ENCODE peak calls at places on chromosome 9, in five cellular contexts. One of them, this sample, is unnamed.

GRCh38 chr9:90805006-90805993 is 3.7 kb downstream of the SYK start:
- DNase-seq in lower leg skin: no peak
- DNase-seq in activated effector memory CD4-positive, alpha-beta T cell treated with anti-CD3 and anti-CD28 coated beads, Interleukin-2, amount 50 U/mL, for 16 hours: no peak
- DNase-seq in left lung: no peak
- DNase-seq in activated CD4-positive, alpha-beta T cell treated with anti-CD3 and anti-CD28 coated beads, Interleukin-2, amount 50 U/mL, for 1 hour: no peak
- DNase-seq in this sample: no peak

GRCh38 chr9:137456061-137456863 is 2.9 kb downstream of the NSMF start:
- DNase-seq in lower leg skin: peak; percentile 80
- DNase-seq in activated effector memory CD4-positive, alpha-beta T cell treated with anti-CD3 and anti-CD28 coated beads, Interleukin-2, amount 50 U/mL, for 16 hours: no peak
- DNase-seq in left lung: peak; percentile 39
- DNase-seq in activated CD4-positive, alpha-beta T cell treated with anti-CD3 and anti-CD28 coated beads, Interleukin-2, amount 50 U/mL, for 1 hour: no peak
- DNase-seq in this sample: peak; percentile 59

GRCh38 chr9:31590091-31590490 is 794.4 kb upstream of the ACO1 start:
- DNase-seq in lower leg skin: no peak
- DNase-seq in activated effector memory CD4-positive, alpha-beta T cell treated with anti-CD3 and anti-CD28 coated beads, Interleukin-2, amount 50 U/mL, for 16 hours: no peak
- DNase-seq in left lung: no peak
- DNase-seq in activated CD4-positive, alpha-beta T cell treated with anti-CD3 and anti-CD28 coated beads, Interleukin-2, amount 50 U/mL, for 1 hour: no peak
- DNase-seq in this sample: no peak

GRCh38 chr9:26458054-26458453 is 434.5 kb downstream of the CAAP1 start:
- DNase-seq in lower leg skin: no peak
- DNase-seq in activated effector memory CD4-positive, alpha-beta T cell treated with anti-CD3 and anti-CD28 coated beads, Interleukin-2, amount 50 U/mL, for 16 hours: no peak
- DNase-seq in left lung: no peak
- DNase-seq in activated CD4-positive, alpha-beta T cell treated with anti-CD3 and anti-CD28 coated beads, Interleukin-2, amount 50 U/mL, for 1 hour: no peak
- DNase-seq in this sample: no peak

GRCh38 chr9:81305561-81306182 is 383.7 kb downstream of the TLE1 start:
- DNase-seq in lower leg skin: no peak
- DNase-seq in activated effector memory CD4-positive, alpha-beta T cell treated with anti-CD3 and anti-CD28 coated beads, Interleukin-2, amount 50 U/mL, for 16 hours: no peak
- DNase-seq in left lung: no peak
- DNase-seq in activated CD4-positive, alpha-beta T cell treated with anti-CD3 and anti-CD28 coated beads, Interleukin-2, amount 50 U/mL, for 1 hour: no peak
- DNase-seq in this sample: no peak

GRCh38 chr9:109905472-109905871 is 125.5 kb downstream of the PALM2AKAP2 start:
- DNase-seq in lower leg skin: no peak
- DNase-seq in activated effector memory CD4-positive, alpha-beta T cell treated with anti-CD3 and anti-CD28 coated beads, Interleukin-2, amount 50 U/mL, for 16 hours: no peak
- DNase-seq in left lung: no peak
- DNase-seq in activated CD4-positive, alpha-beta T cell treated with anti-CD3 and anti-CD28 coated beads, Interleukin-2, amount 50 U/mL, for 1 hour: no peak
- DNase-seq in this sample: no peak

GRCh38 chr9:134663753-134664415 is 22.3 kb downstream of the COL5A1 start:
- DNase-seq in lower leg skin: peak; percentile 80
- DNase-seq in activated effector memory CD4-positive, alpha-beta T cell treated with anti-CD3 and anti-CD28 coated beads, Interleukin-2, amount 50 U/mL, for 16 hours: no peak
- DNase-seq in left lung: peak; percentile 20
- DNase-seq in activated CD4-positive, alpha-beta T cell treated with anti-CD3 and anti-CD28 coated beads, Interleukin-2, amount 50 U/mL, for 1 hour: no peak
- DNase-seq in this sample: peak; percentile 40

GRCh38 chr9:22160235-22160634 is 151.1 kb upstream of the CDKN2B start:
- DNase-seq in lower leg skin: no peak
- DNase-seq in activated effector memory CD4-positive, alpha-beta T cell treated with anti-CD3 and anti-CD28 coated beads, Interleukin-2, amount 50 U/mL, for 16 hours: no peak
- DNase-seq in left lung: no peak
- DNase-seq in activated CD4-positive, alpha-beta T cell treated with anti-CD3 and anti-CD28 coated beads, Interleukin-2, amount 50 U/mL, for 1 hour: no peak
- DNase-seq in this sample: no peak

GRCh38 chr9:124309665-124310064 is 51.9 kb downstream of the NEK6 start:
- DNase-seq in lower leg skin: no peak
- DNase-seq in activated effector memory CD4-positive, alpha-beta T cell treated with anti-CD3 and anti-CD28 coated beads, Interleukin-2, amount 50 U/mL, for 16 hours: no peak
- DNase-seq in left lung: no peak
- DNase-seq in activated CD4-positive, alpha-beta T cell treated with anti-CD3 and anti-CD28 coated beads, Interleukin-2, amount 50 U/mL, for 1 hour: no peak
- DNase-seq in this sample: no peak

This sample was measured in upper lobe of right lung.